ENCODE peak calls at places on chromosomes 13 and 19, in six cellular contexts. M, U, E, W, B and Z are unnamed samples.

GRCh38 chr19:6997679-6998445 is 23.4 kb downstream of the MBD3L2B start:
- DNase-seq in M (peak), U (no peak), E (no peak), W (no peak), B (peak), Z (no peak)

GRCh38 chr19:495047-495439 is 1.2 kb upstream of the MADCAM1 start:
- DNase-seq in M (no peak), U (no peak), E (no peak), W (no peak), B (no peak), Z (no peak)

GRCh38 chr19:43731854-43732253 is 16.0 kb downstream of the IRGC start:
- DNase-seq in M (no peak), U (no peak), E (no peak), W (no peak), B (peak), Z (no peak)

GRCh38 chr19:31545766-31546165 is 196.5 kb upstream of the TSHZ3 start:
- DNase-seq in M (no peak), U (no peak), E (no peak), W (no peak), B (no peak), Z (no peak)

GRCh38 chr19:8126008-8126407 is 23.4 kb downstream of the FBN3 start:
- DNase-seq in M (no peak), U (no peak), E (no peak), W (no peak), B (no peak), Z (no peak)

GRCh38 chr19:16075430-16076153 is 703 bp upstream of the TPM4 start:
- DNase-seq in M (no peak), U (no peak), E (no peak), W (no peak), B (no peak), Z (no peak)

GRCh38 chr13:76991796-76992547 is at the start of gene CLN5:
- DNase-seq in M (peak), U (peak), E (peak), W (peak), B (peak), Z (peak)

GRCh38 chr19:5967994-5968430 is 9.9 kb downstream of the RANBP3 start:
- DNase-seq in M (peak), U (peak), E (peak), W (peak), B (peak), Z (peak)

GRCh38 chr19:6739390-6739883 is at the start of gene TRIP10:
- DNase-seq in M (peak), U (peak), E (peak), W (peak), B (peak), Z (no peak)

GRCh38 chr19:16168465-16169081 is 4.8 kb downstream of the CIB3 start:
- DNase-seq in M (no peak), U (peak), E (no peak), W (no peak), B (peak), Z (no peak)

GRCh38 chr19:3151563-3152430 is 16.0 kb downstream of the GNA15 start:
- DNase-seq in M (no peak), U (no peak), E (no peak), W (no peak), B (peak), Z (no peak)

GRCh38 chr13:91153372-91153771 is 194.1 kb upstream of the MIR17HG start:
- DNase-seq in M (no peak), U (no peak), E (no peak), W (no peak), B (no peak), Z (no peak)

GRCh38 chr19:7242601-7243258 is 51.5 kb downstream of the INSR start:
- DNase-seq in M (peak), U (peak), E (no peak), W (no peak), B (peak), Z (peak)

GRCh38 chr19:15374796-15375440 is 4.7 kb downstream of the AKAP8 start:
- DNase-seq in M (peak), U (no peak), E (no peak), W (no peak), B (no peak), Z (no peak)

GRCh38 chr13:96822900-96823299 is 171.4 kb downstream of the OXGR1 start:
- DNase-seq in M (peak), U (peak), E (no peak), W (peak), B (no peak), Z (no peak)

GRCh38 chr13:25871389-25872125 is 180.3 kb downstream of the SHISA2 start:
- DNase-seq in M (no peak), U (no peak), E (no peak), W (no peak), B (no peak), Z (no peak)

GRCh38 chr13:106528711-106529414 is 6.6 kb downstream of the EFNB2 start:
- DNase-seq in M (no peak), U (no peak), E (no peak), W (no peak), B (no peak), Z (no peak)

GRCh38 chr13:109844396-109844795 is 58.0 kb upstream of the IRS2 start:
- DNase-seq in M (no peak), U (no peak), E (no peak), W (no peak), B (peak), Z (no peak)

GRCh38 chr19:4318460-4318859 is 14.1 kb downstream of the FSD1 start:
- DNase-seq in M (no peak), U (no peak), E (no peak), W (no peak), B (no peak), Z (no peak)

GRCh38 chr19:50478901-50479715 is 2.5 kb upstream of the GARIN5A start:
- DNase-seq in M (no peak), U (peak), E (no peak), W (peak), B (peak), Z (no peak)

GRCh38 chr19:58123354-58123753 is 25.3 kb upstream of the ZSCAN18 start:
- DNase-seq in M (no peak), U (peak), E (no peak), W (no peak), B (no peak), Z (no peak)

GRCh38 chr19:16569609-16570320 is 2.5 kb downstream of the SLC35E1 start:
- DNase-seq in M (no peak), U (no peak), E (peak), W (no peak), B (no peak), Z (no peak)

GRCh38 chr13:85619321-85619720 is 179.9 kb downstream of the SLITRK6 start:
- DNase-seq in M (no peak), U (no peak), E (no peak), W (no peak), B (no peak), Z (no peak)

DNA sequence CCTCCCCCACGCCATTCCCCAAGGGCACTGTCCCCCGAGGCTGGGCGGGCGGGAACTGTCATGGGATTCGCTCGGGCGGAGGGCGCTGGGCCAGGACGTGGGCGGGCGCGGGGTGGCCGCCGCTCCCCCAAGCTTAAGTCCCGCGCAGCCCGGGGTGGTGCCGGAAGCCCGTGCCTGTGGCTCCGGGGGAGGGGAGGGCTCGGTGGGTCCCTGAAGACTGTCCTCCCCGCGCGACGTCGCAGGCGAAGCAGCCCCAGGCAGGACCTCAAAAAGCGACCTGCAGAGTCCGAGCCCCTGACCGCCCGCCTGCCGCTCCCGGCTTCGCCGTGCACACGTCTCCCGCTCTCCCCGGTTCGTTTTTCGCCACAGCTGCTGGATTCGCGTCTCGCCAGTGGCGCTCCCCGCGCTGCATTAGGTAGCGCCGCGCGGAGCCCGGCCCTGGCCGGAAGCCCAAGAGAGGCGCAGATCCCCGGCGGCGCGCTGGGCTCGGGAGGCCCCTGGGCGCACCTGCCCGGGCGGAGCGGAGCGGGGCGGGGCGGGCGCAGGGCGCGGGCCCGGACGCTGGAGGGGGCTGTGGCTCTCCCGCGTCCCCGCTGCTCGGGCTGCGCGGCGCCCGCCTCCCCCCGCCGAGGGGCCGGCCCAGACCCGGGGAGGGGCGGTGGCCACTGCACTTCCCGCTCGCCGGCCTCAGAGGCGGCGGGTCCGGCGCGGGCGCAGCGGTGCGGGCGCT is at the start of gene FARP1:
- DNase-seq in M (peak), U (no peak), E (peak), W (peak), B (peak), Z (no peak)
- TF ChIP-seq CTCF in M (peak), U (no peak), E (peak), W (peak), B (no peak), Z (no peak)

DNA sequence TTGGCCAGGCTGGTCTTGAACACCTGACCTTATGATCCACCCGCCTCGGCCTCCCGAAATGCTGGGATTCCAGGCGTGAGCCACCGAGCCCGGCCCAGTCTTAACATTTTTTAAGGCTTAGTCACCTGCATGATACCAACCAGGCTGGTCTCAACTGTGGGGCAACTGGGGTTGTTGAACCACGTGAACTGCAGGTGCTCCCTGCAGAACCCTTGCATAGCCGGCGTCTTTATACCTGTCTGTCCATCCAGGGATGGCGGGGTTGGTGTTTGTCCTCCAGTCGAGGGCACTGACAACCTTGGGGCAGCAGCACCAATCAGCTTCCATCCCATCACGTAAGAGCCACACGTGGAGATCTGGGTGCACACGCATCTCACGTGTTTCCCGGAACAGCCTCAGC is 24.8 kb upstream of the LILRA2 start:
- DNase-seq in M (no peak), U (no peak), E (no peak), W (no peak), B (no peak), Z (no peak)
- H3K4me3 ChIP-seq in M (no peak), U (no peak), E (no peak), W (no peak), B (no peak), Z (no peak)

DNA sequence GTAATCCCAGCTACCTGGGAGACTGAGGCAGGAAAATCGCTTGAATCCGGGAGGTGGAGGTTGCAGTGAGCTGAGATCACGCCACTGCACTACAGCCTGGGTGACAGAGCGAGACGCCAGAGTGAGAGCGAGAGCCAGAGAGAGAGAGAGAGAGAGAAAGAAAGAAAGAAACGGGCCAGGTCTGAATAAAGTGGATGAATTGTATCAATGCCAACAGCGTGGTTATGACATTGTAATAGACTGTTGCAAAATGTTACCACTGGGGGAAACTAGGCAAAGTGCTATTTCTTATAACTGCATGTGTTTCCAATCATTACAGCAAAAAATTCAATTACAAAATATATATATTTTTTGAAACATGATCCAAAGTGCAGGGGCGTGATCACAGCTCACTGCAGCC is 11.8 kb upstream of the BTBD2 start:
- DNase-seq in M (no peak), U (no peak), E (no peak), W (no peak), B (peak), Z (no peak)
- TF ChIP-seq CTCF in M (no peak), U (no peak), E (no peak), W (no peak), B (no peak), Z (no peak)

DNA sequence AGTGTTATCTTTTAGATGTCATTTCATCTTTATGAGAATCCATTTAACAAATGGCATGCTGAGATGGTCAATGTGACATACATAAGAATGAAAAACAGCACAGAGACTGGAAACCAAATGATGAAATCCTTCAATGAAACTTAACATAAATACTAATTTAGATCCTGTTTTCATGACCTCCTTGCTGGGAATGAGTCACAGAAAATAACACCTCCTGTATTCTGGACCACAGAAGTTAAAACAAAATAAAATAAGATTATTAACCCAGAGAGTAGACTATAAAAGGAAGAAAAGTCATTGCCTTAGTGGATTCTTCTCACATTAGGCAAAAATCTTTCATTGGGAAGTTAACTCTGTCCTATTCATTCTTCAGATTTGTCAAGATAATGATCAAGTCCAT is 1.6 kb downstream of the DIAPH3 start:
- DNase-seq in M (no peak), U (no peak), E (no peak), W (no peak), B (no peak), Z (no peak)
- H3K4me3 ChIP-seq in M (no peak), U (peak), E (no peak), W (no peak), B (no peak), Z (no peak)

GRCh38 chr19:56748443-56748842 is 76.9 kb upstream of the ZNF835 start:
- DNase-seq in M (peak), U (peak), E (no peak), W (no peak), B (no peak), Z (no peak)
- TF ChIP-seq CTCF in M (peak), U (peak), E (no peak), W (no peak), B (peak), Z (peak)

GRCh38 chr13:43564941-43565340 is 221.8 kb downstream of the ENOX1 start:
- DNase-seq in M (no peak), U (no peak), E (no peak), W (no peak), B (no peak), Z (no peak)
- H3K4me3 ChIP-seq in M (no peak), U (no peak), E (no peak), W (no peak), B (no peak), Z (no peak)